ENCODE peak calls at places on chromosomes 12 and 14, in seven cellular contexts. U is CD8-positive, alpha-beta T cell; F is mammary epithelial cell; B is OCI-LY7; K is fibroblast of lung; V is GM12865; E is HepG2. N is an unnamed sample.

GRCh38 chr12:127145929-127146789 is 1120.8 kb upstream of the TMEM132C start:
- DNase-seq in K (peak; percentile 74), V (no peak), B (no peak), F (peak; percentile 46), E (no peak), U (peak; percentile 69), N (no peak)

GRCh38 chr12:67651380-67651695 is 2.8 kb downstream of the DYRK2 start:
- DNase-seq in E (peak; percentile 4), B (peak; percentile 64), U (peak; percentile 56), F (peak; percentile 23), V (peak; percentile 50), K (peak; percentile 41), N (no peak)

GRCh38 chr12:128073937-128074336 is 193.0 kb upstream of the TMEM132C start:
- DNase-seq in E (no peak), V (no peak), K (no peak), F (no peak), B (no peak), U (no peak), N (no peak)

GRCh38 chr12:125841332-125841731 is 776.1 kb downstream of the AACS start:
- DNase-seq in F (no peak), B (no peak), U (no peak), V (no peak), E (no peak), K (no peak), N (no peak)

GRCh38 chr12:1590083-1590979 is 4.0 kb downstream of the FBXL14 start:
- DNase-seq in F (peak; percentile 19), E (no peak), B (no peak), U (no peak), V (no peak), K (peak; percentile 90), N (no peak)

GRCh38 chr14:49966304-49966809 is 73.5 kb downstream of the ARF6 start:
- DNase-seq in K (peak; percentile 42), E (peak; percentile 84), U (no peak), F (no peak), V (no peak), B (no peak), N (no peak)

GRCh38 chr14:103542545-103543088 is 13.6 kb downstream of the TRMT61A start:
- DNase-seq in U (no peak), V (no peak), F (no peak), K (no peak), E (no peak), B (no peak), N (no peak)

GRCh38 chr12:120282229-120282628 is 9.5 kb downstream of the RNU4-2 start:
- DNase-seq in B (no peak), F (no peak), K (no peak), E (no peak), V (no peak), U (no peak), N (no peak)

GRCh38 chr12:93167841-93168492 is 209.8 kb upstream of the NUDT4 start:
- DNase-seq in E (peak; percentile 20), B (peak; percentile 58), U (no peak), K (peak; percentile 51), V (peak; percentile 89), F (no peak), N (peak; percentile 71)

GRCh38 chr12:93571854-93572711 is at the start of gene SOCS2:
- DNase-seq in B (no peak), F (peak; percentile 30), U (peak; percentile 25), V (no peak), E (no peak), K (peak; percentile 39), N (peak; percentile 42)

GRCh38 chr12:119780786-119781434 is 96.2 kb downstream of the CIT start:
- DNase-seq in U (no peak), B (no peak), K (peak; percentile 46), V (no peak), F (peak; percentile 61), E (peak; percentile 37), N (no peak)

GRCh38 chr12:89706551-89707348 is 1.9 kb downstream of the ATP2B1 start:
- DNase-seq in V (peak; percentile 30), F (peak; percentile 62), U (no peak), E (no peak), B (peak; percentile 21), K (peak; percentile 26), N (peak; percentile 30)

GRCh38 chr14:51157012-51157411 is 62.1 kb upstream of the TRIM9 start:
- DNase-seq in B (peak; percentile 15), E (peak; percentile 10), U (no peak), V (peak; percentile 54), F (peak; percentile 27), K (no peak), N (no peak)

GRCh38 chr14:102933618-102934231 is 11.3 kb downstream of the AMN start:
- DNase-seq in F (no peak), E (peak; percentile 21), U (no peak), V (no peak), B (peak; percentile 39), K (no peak), N (no peak)

GRCh38 chr12:69936214-69936731 is 111.2 kb downstream of the MYRFL start:
- DNase-seq in U (no peak), K (no peak), B (no peak), V (no peak), F (peak; percentile 19), E (no peak), N (no peak)

GRCh38 chr12:14896477-14897184 is 11.0 kb upstream of the MGP start:
- DNase-seq in F (no peak), E (no peak), K (peak; percentile 91), V (no peak), U (no peak), B (no peak), N (no peak)

GRCh38 chr12:54018608-54018984 is 9.6 kb upstream of the HOXC6 start:
- DNase-seq in U (no peak), E (no peak), V (no peak), B (peak; percentile 38), K (no peak), F (peak; percentile 54), N (no peak)

GRCh38 chr14:103140316-103141109 is 17.3 kb downstream of the TNFAIP2 start:
- DNase-seq in B (peak; percentile 98), K (no peak), E (peak; percentile 39), F (peak; percentile 18), V (peak; percentile 97), U (no peak), N (peak; percentile 68)

DNA sequence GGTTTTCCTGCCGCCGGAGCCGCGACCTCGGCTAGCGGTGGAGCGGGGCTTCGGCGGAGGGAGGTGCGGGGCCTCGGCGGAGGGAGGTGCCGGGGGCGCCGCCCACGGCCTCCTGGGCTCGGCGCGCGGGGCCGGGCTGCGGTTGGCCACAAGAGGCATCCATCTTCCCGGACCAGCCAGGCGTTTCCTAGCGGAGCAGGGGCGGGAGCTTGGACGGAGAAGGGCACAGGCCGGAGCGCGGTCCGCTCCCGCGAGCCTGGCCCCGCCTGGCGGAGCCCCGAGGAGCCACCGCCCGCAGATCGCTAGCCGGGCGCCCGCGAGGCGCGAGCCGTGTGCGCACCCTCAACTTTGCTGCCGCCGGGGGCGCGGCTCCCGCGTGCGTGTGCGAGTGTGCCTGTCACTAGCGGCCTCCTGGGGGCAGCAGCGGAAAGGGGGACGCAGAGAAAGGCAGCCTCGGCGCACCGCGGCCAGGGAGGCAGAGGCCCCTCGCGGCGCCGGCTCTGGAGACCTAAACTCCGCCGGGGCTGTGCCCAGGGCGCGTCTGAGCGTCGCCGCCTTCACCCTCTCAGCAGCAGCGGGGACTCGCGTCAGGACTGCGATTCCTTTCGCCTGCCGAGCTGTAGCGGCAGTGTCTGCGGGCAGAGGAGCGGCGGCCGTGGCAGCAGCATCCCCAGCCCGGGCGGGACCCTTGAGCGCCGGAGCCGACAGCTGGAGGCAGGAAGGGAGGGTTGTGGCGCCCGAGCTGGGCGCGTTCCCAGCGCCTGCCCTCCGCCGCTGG is 698 bp upstream of the SRGAP1 start:
- DNase-seq in E (peak; percentile 87), V (peak; percentile 94), F (peak; percentile 89), U (peak; percentile 78), K (peak; percentile 95), B (peak; percentile 82), N (peak; percentile 89)
- TF ChIP-seq CTCF in E (peak; percentile 97), V (peak; percentile 97), F (peak; percentile 94), U (peak; percentile 78), K (peak; percentile 67), B (peak; percentile 77), N (peak; percentile 89)

GRCh38 chr12:107461222-107461980 is 224.2 kb upstream of the PWP1 start:
- DNase-seq in V (no peak), U (no peak), F (peak; percentile 91), K (peak; percentile 91), B (no peak), E (no peak), N (no peak)
- H3K4me3 ChIP-seq in V (no peak overlapping the region), U (no peak overlapping the region), F (no peak overlapping the region), K (no peak overlapping the region), B (no peak overlapping the region), E (no peak overlapping the region), N (no peak overlapping the region)

GRCh38 chr12:77728018-77728417 is 102.7 kb upstream of the NAV3 start:
- DNase-seq in V (peak; percentile 4), F (peak; percentile 72), B (no peak), U (no peak), E (no peak), K (peak; percentile 31), N (no peak)
- TF ChIP-seq CTCF in V (no peak), F (peak; percentile 28), B (no peak), U (no peak), E (no peak), K (no peak), N (no peak)

DNA sequence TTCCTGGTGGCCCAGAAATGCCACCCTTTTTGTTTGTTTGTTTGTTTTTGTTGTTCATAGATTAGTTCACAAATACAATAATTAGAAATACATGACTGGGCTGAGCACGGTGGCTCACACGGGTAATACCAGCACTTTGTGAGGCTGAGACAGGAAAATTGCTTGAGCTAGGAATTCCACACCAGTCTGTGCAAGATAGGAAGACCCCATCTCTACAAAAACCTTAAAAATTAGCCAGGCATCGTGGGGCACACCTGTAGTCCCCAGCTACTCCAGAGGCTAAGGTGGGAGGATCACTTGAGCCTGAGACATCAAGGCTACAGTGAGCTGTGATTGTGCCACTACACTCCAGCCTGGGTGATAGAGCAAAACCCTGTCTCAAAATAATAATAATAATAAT is 2.3 kb upstream of the SSTR1 start:
- DNase-seq in F (no peak), K (no peak), V (no peak), E (no peak), U (no peak), B (no peak), N (no peak)
- H3K4me3 ChIP-seq in F (no peak overlapping the region), K (no peak overlapping the region), V (no peak overlapping the region), E (no peak overlapping the region), U (no peak overlapping the region), B (no peak overlapping the region), N (no peak overlapping the region)

GRCh38 chr12:18246057-18246456 is 15.3 kb upstream of the PIK3C2G start:
- DNase-seq in U (no peak), K (no peak), V (no peak), B (no peak), F (no peak), E (no peak), N (no peak)
- TF ChIP-seq CTCF in U (no peak), K (peak; percentile 41), V (no peak), B (peak; percentile 35), F (peak; percentile 40), E (no peak), N (no peak)

GRCh38 chr14:89040080-89040437 is 215.6 kb downstream of the TTC8 start:
- DNase-seq in B (no peak), K (peak; percentile 16), E (no peak), U (no peak), F (no peak), V (no peak), N (no peak)
- H3K4me3 ChIP-seq in B (no peak overlapping the region), K (no peak overlapping the region), E (peak overlapping the region; percentile 76), U (no peak overlapping the region), F (no peak overlapping the region), V (no peak overlapping the region), N (no peak overlapping the region)